ENCODE peak calls at places on chromosomes 3 and 15, in six cellular contexts. One of them, this sample, is unnamed.
A peak's percentile ranks its signal among the peaks of the same experiment; 100 is the strongest.

GRCh38 chr15:86942285-86942684 is 862.6 kb downstream of the AGBL1 start:
- DNase-seq in lower lobe of right lung: no peak
- DNase-seq in stomach: no peak
- DNase-seq in tibial artery: no peak
- DNase-seq in dorsolateral prefrontal cortex: no peak
- DNase-seq in neural progenitor cell: no peak
- DNase-seq in this sample: no peak

GRCh38 chr3:139677341-139678155 is at the start of gene NMNAT3:
- DNase-seq in dorsolateral prefrontal cortex: peak; percentile 70
- DNase-seq in stomach: peak; percentile 88
- DNase-seq in neural progenitor cell: peak; percentile 92
- DNase-seq in lower lobe of right lung: peak; percentile 94
- DNase-seq in tibial artery: peak; percentile 81
- DNase-seq in this sample: peak; percentile 85

GRCh38 chr3:182739619-182740018 is 53.7 kb upstream of the ATP11B start:
- DNase-seq in dorsolateral prefrontal cortex: no peak
- DNase-seq in tibial artery: no peak
- DNase-seq in lower lobe of right lung: no peak
- DNase-seq in stomach: no peak
- DNase-seq in neural progenitor cell: no peak
- DNase-seq in this sample: no peak

GRCh38 chr3:95312650-95313049 is 1249.8 kb downstream of the NSUN3 start:
- DNase-seq in dorsolateral prefrontal cortex: no peak
- DNase-seq in tibial artery: no peak
- DNase-seq in lower lobe of right lung: no peak
- DNase-seq in stomach: no peak
- DNase-seq in neural progenitor cell: no peak
- DNase-seq in this sample: no peak

GRCh38 chr3:193391902-193392301 is 13.3 kb upstream of the ATP13A5 start:
- DNase-seq in neural progenitor cell: peak; percentile 33
- DNase-seq in tibial artery: no peak
- DNase-seq in stomach: no peak
- DNase-seq in lower lobe of right lung: no peak
- DNase-seq in dorsolateral prefrontal cortex: no peak
- DNase-seq in this sample: no peak

GRCh38 chr3:37556789-37557301 is 304.8 kb upstream of the CTDSPL start:
- DNase-seq in stomach: no peak
- DNase-seq in dorsolateral prefrontal cortex: no peak
- DNase-seq in tibial artery: no peak
- DNase-seq in neural progenitor cell: no peak
- DNase-seq in lower lobe of right lung: no peak
- DNase-seq in this sample: no peak

GRCh38 chr3:140571836-140572235 is 106.0 kb upstream of the TRIM42 start:
- DNase-seq in tibial artery: no peak
- DNase-seq in lower lobe of right lung: no peak
- DNase-seq in dorsolateral prefrontal cortex: no peak
- DNase-seq in stomach: no peak
- DNase-seq in neural progenitor cell: no peak
- DNase-seq in this sample: no peak

GRCh38 chr3:36488077-36488789 is 107.9 kb downstream of the STAC start:
- DNase-seq in tibial artery: no peak
- DNase-seq in stomach: no peak
- DNase-seq in dorsolateral prefrontal cortex: no peak
- DNase-seq in neural progenitor cell: no peak
- DNase-seq in lower lobe of right lung: no peak
- DNase-seq in this sample: no peak

GRCh38 chr3:30597131-30597768 is 9.2 kb upstream of the TGFBR2 start:
- DNase-seq in neural progenitor cell: no peak
- DNase-seq in dorsolateral prefrontal cortex: no peak
- DNase-seq in tibial artery: no peak
- DNase-seq in stomach: no peak
- DNase-seq in lower lobe of right lung: no peak
- DNase-seq in this sample: peak; percentile 79

GRCh38 chr3:113685956-113686721 is 10.3 kb downstream of the USF3 start:
- DNase-seq in stomach: no peak
- DNase-seq in lower lobe of right lung: no peak
- DNase-seq in tibial artery: no peak
- DNase-seq in dorsolateral prefrontal cortex: no peak
- DNase-seq in neural progenitor cell: no peak
- DNase-seq in this sample: peak; percentile 18

GRCh38 chr15:44058126-44058525 is 136.9 kb downstream of the FRMD5 start:
- DNase-seq in stomach: no peak
- DNase-seq in tibial artery: no peak
- DNase-seq in lower lobe of right lung: no peak
- DNase-seq in neural progenitor cell: no peak
- DNase-seq in dorsolateral prefrontal cortex: no peak
- DNase-seq in this sample: no peak

GRCh38 chr3:19541284-19541683 is 392.7 kb downstream of the EFHB start:
- DNase-seq in dorsolateral prefrontal cortex: no peak
- DNase-seq in stomach: no peak
- DNase-seq in neural progenitor cell: no peak
- DNase-seq in tibial artery: no peak
- DNase-seq in lower lobe of right lung: no peak
- DNase-seq in this sample: no peak

GRCh38 chr3:42638339-42638842 is 15.1 kb upstream of the ZBTB47 start:
- DNase-seq in neural progenitor cell: no peak
- DNase-seq in dorsolateral prefrontal cortex: no peak
- DNase-seq in stomach: no peak
- DNase-seq in lower lobe of right lung: no peak
- DNase-seq in tibial artery: no peak
- DNase-seq in this sample: no peak

GRCh38 chr3:133377396-133377795 is 22.5 kb upstream of the BFSP2 start:
- DNase-seq in stomach: no peak
- DNase-seq in lower lobe of right lung: no peak
- DNase-seq in neural progenitor cell: peak; percentile 49
- DNase-seq in tibial artery: no peak
- DNase-seq in dorsolateral prefrontal cortex: no peak
- DNase-seq in this sample: peak; percentile 38

GRCh38 chr3:61964566-61964965 is 403.2 kb downstream of the PTPRG start:
- DNase-seq in lower lobe of right lung: no peak
- DNase-seq in dorsolateral prefrontal cortex: no peak
- DNase-seq in tibial artery: no peak
- DNase-seq in neural progenitor cell: no peak
- DNase-seq in stomach: no peak
- DNase-seq in this sample: no peak

GRCh38 chr3:134527037-134527436 is 41.2 kb downstream of the CEP63 start:
- DNase-seq in dorsolateral prefrontal cortex: no peak
- DNase-seq in tibial artery: no peak
- DNase-seq in neural progenitor cell: peak; percentile 39
- DNase-seq in lower lobe of right lung: no peak
- DNase-seq in stomach: no peak
- DNase-seq in this sample: no peak

GRCh38 chr3:134212898-134213665 is 37.6 kb downstream of the RYK start:
- DNase-seq in dorsolateral prefrontal cortex: peak; percentile 76
- DNase-seq in stomach: peak; percentile 88
- DNase-seq in neural progenitor cell: peak; percentile 82
- DNase-seq in lower lobe of right lung: peak; percentile 76
- DNase-seq in tibial artery: peak; percentile 86
- DNase-seq in this sample: peak; percentile 92

GRCh38 chr15:49242820-49243219 is 72.8 kb downstream of the GALK2 start:
- DNase-seq in stomach: no peak
- DNase-seq in dorsolateral prefrontal cortex: no peak
- DNase-seq in lower lobe of right lung: no peak
- DNase-seq in tibial artery: no peak
- DNase-seq in neural progenitor cell: no peak
- DNase-seq in this sample: no peak

GRCh38 chr3:52468336-52468735 is 12.9 kb downstream of the NISCH start:
- DNase-seq in tibial artery: no peak
- DNase-seq in lower lobe of right lung: no peak
- DNase-seq in stomach: no peak
- DNase-seq in neural progenitor cell: no peak
- DNase-seq in dorsolateral prefrontal cortex: no peak
- DNase-seq in this sample: no peak

GRCh38 chr3:81927811-81928210 is 166.4 kb upstream of the GBE1 start:
- DNase-seq in neural progenitor cell: no peak
- DNase-seq in stomach: no peak
- DNase-seq in dorsolateral prefrontal cortex: no peak
- DNase-seq in lower lobe of right lung: no peak
- DNase-seq in tibial artery: no peak
- DNase-seq in this sample: no peak

GRCh38 chr15:24943361-24943760 is 11.4 kb upstream of the SNRPN start:
- DNase-seq in lower lobe of right lung: no peak
- DNase-seq in dorsolateral prefrontal cortex: no peak
- DNase-seq in tibial artery: no peak
- DNase-seq in neural progenitor cell: no peak
- DNase-seq in stomach: no peak
- DNase-seq in this sample: no peak

GRCh38 chr15:83430436-83430835 is 16.7 kb upstream of the SH3GL3 start:
- DNase-seq in stomach: no peak
- DNase-seq in tibial artery: no peak
- DNase-seq in lower lobe of right lung: no peak
- DNase-seq in neural progenitor cell: no peak
- DNase-seq in dorsolateral prefrontal cortex: no peak
- DNase-seq in this sample: no peak

GRCh38 chr3:16290007-16290826 is 25.2 kb downstream of the OXNAD1 start:
- DNase-seq in lower lobe of right lung: no peak
- DNase-seq in stomach: peak; percentile 33
- DNase-seq in neural progenitor cell: peak; percentile 63
- DNase-seq in tibial artery: peak; percentile 43
- DNase-seq in dorsolateral prefrontal cortex: no peak
- DNase-seq in this sample: peak; percentile 50

GRCh38 chr15:101424984-101425383 is 64.5 kb downstream of the PCSK6 start:
- DNase-seq in neural progenitor cell: no peak
- DNase-seq in tibial artery: no peak
- DNase-seq in stomach: peak; percentile 21
- DNase-seq in lower lobe of right lung: no peak
- DNase-seq in dorsolateral prefrontal cortex: no peak
- DNase-seq in this sample: no peak

GRCh38 chr3:105401691-105402149 is 35.0 kb downstream of the ALCAM start:
- DNase-seq in stomach: no peak
- DNase-seq in tibial artery: no peak
- DNase-seq in dorsolateral prefrontal cortex: no peak
- DNase-seq in lower lobe of right lung: no peak
- DNase-seq in neural progenitor cell: no peak
- DNase-seq in this sample: no peak

GRCh38 chr3:58690490-58690889 is 23.9 kb upstream of the FAM3D start:
- DNase-seq in tibial artery: no peak
- DNase-seq in stomach: no peak
- DNase-seq in dorsolateral prefrontal cortex: no peak
- DNase-seq in neural progenitor cell: no peak
- DNase-seq in lower lobe of right lung: no peak
- DNase-seq in this sample: no peak

GRCh38 chr3:52824037-52824436 is 6.4 kb downstream of the ITIH4 start:
- DNase-seq in stomach: no peak
- DNase-seq in lower lobe of right lung: no peak
- DNase-seq in tibial artery: no peak
- DNase-seq in dorsolateral prefrontal cortex: no peak
- DNase-seq in neural progenitor cell: no peak
- DNase-seq in this sample: no peak

GRCh38 chr3:163914567-163914966 is 1163.7 kb downstream of the SI start:
- DNase-seq in lower lobe of right lung: no peak
- DNase-seq in tibial artery: no peak
- DNase-seq in stomach: no peak
- DNase-seq in neural progenitor cell: no peak
- DNase-seq in dorsolateral prefrontal cortex: no peak
- DNase-seq in this sample: peak; percentile 5

GRCh38 chr3:163915279-163915678 is 1163.0 kb downstream of the SI start:
- DNase-seq in tibial artery: no peak
- DNase-seq in neural progenitor cell: no peak
- DNase-seq in stomach: no peak
- DNase-seq in dorsolateral prefrontal cortex: no peak
- DNase-seq in lower lobe of right lung: no peak
- DNase-seq in this sample: no peak

GRCh38 chr3:163919154-163919553 is 1159.1 kb downstream of the SI start:
- DNase-seq in tibial artery: no peak
- DNase-seq in stomach: no peak
- DNase-seq in dorsolateral prefrontal cortex: no peak
- DNase-seq in neural progenitor cell: no peak
- DNase-seq in lower lobe of right lung: no peak
- DNase-seq in this sample: no peak

DNA sequence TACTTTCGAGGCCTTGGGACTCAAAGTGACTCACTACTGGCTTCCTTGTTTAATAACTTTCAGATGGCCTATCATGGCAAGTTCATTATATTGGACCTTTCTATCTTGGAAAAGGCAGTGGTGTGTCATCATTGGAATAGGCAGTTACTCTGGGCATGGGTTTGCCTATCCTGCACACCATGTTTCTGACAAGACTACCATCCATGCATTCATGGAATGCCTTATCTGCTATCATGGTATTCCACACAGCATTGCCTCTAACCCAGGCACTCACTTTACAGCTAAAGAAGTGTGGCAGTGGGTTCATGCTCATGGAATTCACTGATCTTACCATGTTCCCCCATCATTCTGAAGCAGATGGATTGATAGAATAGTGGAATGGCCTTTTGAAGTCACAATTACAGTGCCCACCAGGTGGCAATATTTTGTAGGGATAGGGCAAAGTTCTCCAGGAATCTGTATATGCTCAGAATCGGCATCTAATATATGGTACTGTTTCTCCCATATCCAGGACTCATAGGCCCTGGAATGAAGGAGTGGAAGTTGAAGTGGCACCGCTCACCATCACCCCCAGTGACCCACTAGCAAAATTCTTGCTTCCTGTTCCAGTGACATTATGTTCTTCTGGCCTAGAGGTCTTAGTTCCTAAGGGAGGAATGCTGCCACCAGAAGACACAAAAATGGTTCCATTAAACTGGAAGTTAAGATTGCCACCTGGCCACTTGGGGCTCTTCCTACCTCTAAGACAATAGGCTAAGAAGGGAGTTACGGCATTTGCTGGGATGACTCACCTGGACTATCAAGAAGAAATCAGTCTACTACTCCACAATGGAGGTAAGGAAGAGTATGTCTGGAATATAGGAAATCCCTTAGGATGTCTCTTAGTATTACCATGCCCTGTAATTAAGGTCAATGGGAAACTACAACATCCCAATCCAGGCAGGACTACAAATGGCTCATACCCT is 1161.4 kb downstream of the SI start:
- DNase-seq in tibial artery: no peak
- DNase-seq in lower lobe of right lung: no peak
- DNase-seq in dorsolateral prefrontal cortex: no peak
- DNase-seq in stomach: peak; percentile 29
- DNase-seq in neural progenitor cell: peak; percentile 14
- DNase-seq in this sample: peak; percentile 17
- TF ChIP-seq CTCF in tibial artery: no peak
- TF ChIP-seq CTCF in lower lobe of right lung: peak; percentile 6
- TF ChIP-seq CTCF in dorsolateral prefrontal cortex: no peak
- TF ChIP-seq CTCF in stomach: peak; percentile 32
- TF ChIP-seq CTCF in neural progenitor cell: peak; percentile 34
- TF ChIP-seq CTCF in this sample: no peak

GRCh38 chr3:129651316-129652202 is 45.1 kb upstream of the PLXND1 start:
- DNase-seq in dorsolateral prefrontal cortex: peak; percentile 34
- DNase-seq in tibial artery: no peak
- DNase-seq in stomach: no peak
- DNase-seq in lower lobe of right lung: no peak
- DNase-seq in neural progenitor cell: peak; percentile 45
- DNase-seq in this sample: no peak
- TF ChIP-seq CTCF in dorsolateral prefrontal cortex: peak; percentile 65
- TF ChIP-seq CTCF in tibial artery: no peak
- TF ChIP-seq CTCF in stomach: no peak
- TF ChIP-seq CTCF in lower lobe of right lung: no peak
- TF ChIP-seq CTCF in neural progenitor cell: no peak
- TF ChIP-seq CTCF in this sample: no peak

GRCh38 chr3:2250783-2251182 is 152.1 kb downstream of the CNTN4 start:
- DNase-seq in dorsolateral prefrontal cortex: no peak
- DNase-seq in neural progenitor cell: no peak
- DNase-seq in stomach: no peak
- DNase-seq in lower lobe of right lung: no peak
- DNase-seq in tibial artery: no peak
- DNase-seq in this sample: no peak
- TF ChIP-seq CTCF in dorsolateral prefrontal cortex: no peak
- TF ChIP-seq CTCF in neural progenitor cell: no peak
- TF ChIP-seq CTCF in stomach: no peak
- TF ChIP-seq CTCF in lower lobe of right lung: no peak
- TF ChIP-seq CTCF in tibial artery: no peak
- TF ChIP-seq CTCF in this sample: no peak

GRCh38 chr3:186108941-186109865 is at the start of gene ETV5:
- DNase-seq in lower lobe of right lung: peak; percentile 99
- DNase-seq in tibial artery: peak; percentile 100
- DNase-seq in neural progenitor cell: peak; percentile 99
- DNase-seq in dorsolateral prefrontal cortex: peak; percentile 99
- DNase-seq in stomach: peak; percentile 98
- DNase-seq in this sample: peak; percentile 99
- TF ChIP-seq CTCF in lower lobe of right lung: no peak
- TF ChIP-seq CTCF in tibial artery: no peak
- TF ChIP-seq CTCF in neural progenitor cell: no peak
- TF ChIP-seq CTCF in dorsolateral prefrontal cortex: no peak
- TF ChIP-seq CTCF in stomach: no peak
- TF ChIP-seq CTCF in this sample: no peak